ENCODE peak calls at places on chromosomes 1 and 21, in five cellular contexts. A is breast epithelium, P is stomach, M is GM23338, D is K562. W is an unnamed sample.

GRCh38 chr1:27872059-27872801 is at the start of gene THEMIS2:
- DNase-seq in A (no peak), M (peak; percentile 86), D (peak; percentile 94), P (peak; percentile 67), W (no peak)

GRCh38 chr1:55129194-55129728 is 85.9 kb downstream of the USP24 start:
- DNase-seq in D (no peak), M (no peak), P (no peak), A (no peak), W (no peak)

GRCh38 chr21:46346296-46347202 is 22.6 kb downstream of the PCNT start:
- DNase-seq in D (no peak), M (no peak), P (no peak), A (no peak), W (no peak)

GRCh38 chr1:76583237-76583868 is 283.9 kb upstream of the ST6GALNAC5 start:
- DNase-seq in A (no peak), P (no peak), M (peak; percentile 52), D (no peak), W (no peak)

GRCh38 chr1:58896211-58897183 is 112.7 kb upstream of the JUN start:
- DNase-seq in D (peak; percentile 75), M (no peak), P (peak; percentile 89), A (no peak), W (no peak)

GRCh38 chr1:161200421-161200991 is 1.7 kb upstream of the ADAMTS4 start:
- DNase-seq in M (peak; percentile 51), D (no peak), A (no peak), P (no peak), W (no peak)

GRCh38 chr1:16967095-16967567 is 13.3 kb downstream of the MFAP2 start:
- DNase-seq in M (no peak), A (no peak), D (no peak), P (no peak), W (no peak)

GRCh38 chr1:211258310-211258755 is 833 bp upstream of the RCOR3 start:
- DNase-seq in A (peak; percentile 78), D (peak; percentile 84), M (peak; percentile 82), P (peak; percentile 84), W (no peak)

GRCh38 chr1:192489748-192490147 is 85.8 kb upstream of the RGS1 start:
- DNase-seq in A (peak; percentile 85), D (no peak), P (peak; percentile 50), M (peak; percentile 25), W (no peak)

GRCh38 chr1:28456078-28456477 is 49.8 kb upstream of the RCC1 start:
- DNase-seq in M (no peak), A (no peak), D (no peak), P (no peak), W (no peak)

GRCh38 chr1:56376188-56376984 is 203.0 kb downstream of the PLPP3 start:
- DNase-seq in P (peak; percentile 26), A (peak; percentile 68), D (no peak), M (peak; percentile 57), W (peak; percentile 19)

GRCh38 chr1:167365360-167365759 is 144.7 kb downstream of the POU2F1 start:
- DNase-seq in A (no peak), M (peak; percentile 26), P (no peak), D (no peak), W (no peak)

GRCh38 chr1:188706742-188707141 is 1770.9 kb downstream of the BRINP3 start:
- DNase-seq in A (no peak), M (no peak), D (no peak), P (no peak), W (peak; percentile 91)

GRCh38 chr1:10906866-10907519 is 105.5 kb upstream of the TARDBP start:
- DNase-seq in A (no peak), P (no peak), D (no peak), M (no peak), W (no peak)

GRCh38 chr1:12037486-12038355 is 18.4 kb downstream of the MIIP start:
- DNase-seq in D (no peak), A (no peak), P (no peak), M (no peak), W (no peak)

GRCh38 chr1:215566556-215567490 is at the start of gene KCTD3:
- DNase-seq in A (peak; percentile 70), M (peak; percentile 80), D (peak; percentile 77), P (peak; percentile 76), W (no peak)

GRCh38 chr1:44642255-44642654 is 32.0 kb downstream of the TMEM53 start:
- DNase-seq in M (no peak), A (no peak), P (no peak), D (no peak), W (no peak)

GRCh38 chr1:49234988-49235387 is 458.3 kb upstream of the BEND5 start:
- DNase-seq in D (no peak), M (no peak), A (no peak), P (no peak), W (no peak)

GRCh38 chr1:203531063-203531462 is 37.1 kb downstream of the OPTC start:
- DNase-seq in P (no peak), A (no peak), M (no peak), D (no peak), W (no peak)

GRCh38 chr1:161731241-161731640 is 9.9 kb downstream of the FCRLB start:
- DNase-seq in A (no peak), D (no peak), M (no peak), P (no peak), W (no peak)

GRCh38 chr1:215682232-215682631 is 115.1 kb downstream of the KCTD3 start:
- DNase-seq in P (no peak), A (no peak), M (peak; percentile 7), D (no peak), W (no peak)

GRCh38 chr1:24704411-24705259 is 40.6 kb upstream of the CLIC4 start:
- DNase-seq in A (no peak), M (peak; percentile 58), D (peak; percentile 57), P (no peak), W (no peak)

GRCh38 chr1:111990026-111990877 is 784 bp upstream of the KCND3 start:
- DNase-seq in M (peak; percentile 49), P (peak; percentile 27), D (no peak), A (no peak), W (no peak)

GRCh38 chr1:229848762-229849677 is 218.0 kb upstream of the GALNT2 start:
- DNase-seq in A (no peak), P (no peak), M (peak; percentile 73), D (peak; percentile 66), W (peak; percentile 39)

GRCh38 chr1:12059722-12060464 is 3.2 kb upstream of the TNFRSF8 start:
- DNase-seq in M (no peak), A (no peak), D (no peak), P (no peak), W (no peak)

GRCh38 chr1:94979126-94979525 is 52.2 kb upstream of the CNN3 start:
- DNase-seq in M (no peak), A (no peak), D (no peak), P (no peak), W (no peak)

GRCh38 chr1:81998165-81998564 is 197.4 kb downstream of the ADGRL2 start:
- DNase-seq in A (peak; percentile 33), M (no peak), P (no peak), D (no peak), W (no peak)

GRCh38 chr1:110436635-110437034 is 14.3 kb upstream of the PROK1 start:
- DNase-seq in M (peak; percentile 23), P (no peak), D (no peak), A (no peak), W (no peak)

GRCh38 chr21:46434322-46434958 is 24.3 kb upstream of the DIP2A start:
- DNase-seq in D (no peak), P (no peak), A (no peak), M (no peak), W (no peak)

GRCh38 chr1:190477687-190478192 is at the start of gene BRINP3:
- DNase-seq in D (no peak), M (no peak), P (no peak), A (no peak), W (no peak)

GRCh38 chr1:3101127-3101939 is 32.3 kb downstream of the PRDM16 start:
- DNase-seq in A (no peak), M (no peak), D (no peak), P (no peak), W (no peak)

GRCh38 chr1:24021403-24022266 is 41.5 kb upstream of the SRSF10 start:
- DNase-seq in D (peak; percentile 18), A (no peak), M (no peak), P (peak; percentile 69), W (no peak)

GRCh38 chr1:48677306-48678287 is 99.1 kb downstream of the BEND5 start:
- DNase-seq in P (peak; percentile 81), D (peak; percentile 35), A (peak; percentile 63), M (peak; percentile 92), W (peak; percentile 37)

GRCh38 chr1:171140466-171140865 is 44.6 kb upstream of the FMO2 start:
- DNase-seq in P (no peak), D (no peak), M (no peak), A (no peak), W (no peak)

GRCh38 chr1:196651637-196652215 is at the start of gene CFH:
- DNase-seq in A (no peak), D (peak; percentile 21), M (no peak), P (no peak), W (no peak)

GRCh38 chr1:198754670-198755069 is 115.8 kb downstream of the PTPRC start:
- DNase-seq in P (no peak), A (no peak), D (no peak), M (no peak), W (no peak)

GRCh38 chr1:12644829-12645228 is 944 bp downstream of the AADACL4 start:
- DNase-seq in D (no peak), M (no peak), P (no peak), A (no peak), W (no peak)

DNA sequence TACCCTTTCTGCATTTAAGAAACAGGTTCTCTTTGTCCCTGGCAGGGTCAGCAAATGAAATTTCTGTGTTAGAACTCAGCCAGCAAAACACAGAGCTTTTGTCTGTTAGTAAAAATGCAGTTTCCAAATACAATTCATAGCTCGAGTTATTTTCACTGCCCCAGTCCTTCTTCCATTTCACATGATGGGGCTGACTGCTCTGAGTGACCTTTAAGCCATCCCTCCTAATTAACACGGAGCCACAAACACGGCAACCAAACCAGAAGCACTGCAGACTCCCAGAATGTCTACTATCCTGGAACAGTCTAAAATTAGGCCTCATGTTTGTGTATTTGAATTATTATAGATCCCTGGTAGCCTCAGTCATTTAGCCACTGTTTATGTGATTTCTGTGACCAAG is 99.1 kb upstream of the RGS4 start:
- DNase-seq in A (no peak), D (no peak), P (no peak), M (no peak), W (no peak)
- H3K4me1 ChIP-seq in A (no peaks in the 10 kb centered on the region), D (no peaks in the 10 kb centered on the region), P (no peaks in the 10 kb centered on the region), M (no peaks in the 10 kb centered on the region), W (no peaks in the 10 kb centered on the region)

GRCh38 chr1:65389296-65389695 is 31.2 kb upstream of the LEPR start:
- DNase-seq in P (no peak), A (no peak), M (no peak), D (no peak), W (no peak)
- TF ChIP-seq POLR2AphosphoS5 in P (no peak), A (no peak), M (no peak), D (no peak), W (no peak)

GRCh38 chr1:174736831-174737230 is 262.9 kb upstream of the CACYBP start:
- DNase-seq in P (no peak), D (no peak), A (no peak), M (peak; percentile 30), W (no peak)
- H3K4me1 ChIP-seq in P (no peaks in the 10 kb centered on the region), D (no peaks in the 10 kb centered on the region), A (no peaks in the 10 kb centered on the region), M (no peaks in the 10 kb centered on the region), W (no peaks in the 10 kb centered on the region)

GRCh38 chr1:34590211-34590623 is 164.6 kb upstream of the GJB5 start:
- DNase-seq in M (peak; percentile 54), P (no peak), D (no peak), A (no peak), W (peak; percentile 19)
- TF ChIP-seq POLR2AphosphoS5 in M (no peak), P (no peak), D (no peak), A (no peak), W (no peak)